ENCODE peak calls at places on chromosomes 4 and X, in ten cellular contexts. Y, Z, W, N, E, J, C, B, U and F are unnamed samples.

GRCh38 chr4:52372747-52373146 is 286.4 kb downstream of the USP46 start:
- DNase-seq in U (no peak), J (no peak), B (no peak), E (no peak), Y (no peak), N (no peak), C (no peak), W (no peak), Z (no peak), F (no peak)

GRCh38 chr4:137274404-137274803 is 257.9 kb downstream of the PCDH18 start:
- DNase-seq in U (no peak), E (no peak), B (no peak), J (peak; percentile 70), N (no peak), Z (no peak), C (peak; percentile 38), Y (no peak), W (no peak), F (no peak)

GRCh38 chr4:23401572-23401971 is 488.3 kb downstream of the PPARGC1A start:
- DNase-seq in Z (peak; percentile 54), B (no peak), N (no peak), Y (no peak), U (no peak), C (no peak), E (no peak), W (peak; percentile 26), J (no peak), F (no peak)

GRCh38 chr4:21948347-21949072 is at the start of gene KCNIP4:
- DNase-seq in N (peak; percentile 20), W (no peak), C (no peak), U (peak; percentile 52), Y (peak; percentile 69), J (peak; percentile 8), Z (no peak), B (no peak), E (no peak), F (peak; percentile 68)

GRCh38 chr4:76090241-76090691 is 15.8 kb downstream of the ART3 start:
- DNase-seq in W (no peak), Y (no peak), Z (peak; percentile 99), U (peak; percentile 7), B (peak; percentile 72), J (peak; percentile 91), C (peak; percentile 94), E (peak; percentile 74), N (no peak), F (peak; percentile 45)

GRCh38 chrX:109578916-109579315 is 42.3 kb downstream of the NXT2 start:
- DNase-seq in U (no peak), Z (no peak), B (no peak), N (no peak), Y (no peak), C (no peak), J (no peak), E (no peak), W (no peak), F (no peak)

GRCh38 chr4:157079441-157079840 is 3.5 kb downstream of the GLRB start:
- DNase-seq in N (no peak), W (no peak), B (no peak), E (no peak), Y (no peak), U (no peak), J (no peak), Z (no peak), C (no peak), F (peak; percentile 15)

GRCh38 chrX:3362956-3363355 is 16.5 kb upstream of the MXRA5 start:
- DNase-seq in N (no peak), J (no peak), Y (no peak), W (no peak), Z (peak; percentile 86), C (no peak), B (no peak), U (peak; percentile 16), E (no peak), F (no peak)

GRCh38 chrX:154431321-154431720 is 2.8 kb downstream of the ATP6AP1 start:
- DNase-seq in C (no peak), N (no peak), Z (no peak), E (no peak), U (no peak), B (no peak), J (no peak), Y (no peak), W (no peak), F (no peak)

GRCh38 chr4:94354474-94354896 is 11.8 kb upstream of the HPGDS start:
- DNase-seq in W (no peak), E (no peak), N (no peak), B (no peak), J (no peak), U (peak; percentile 26), C (no peak), Y (no peak), Z (no peak), F (no peak)

GRCh38 chr4:74327751-74328150 is 19.5 kb downstream of the EPGN start:
- DNase-seq in Z (peak; percentile 88), E (no peak), N (no peak), B (no peak), C (peak; percentile 29), Y (no peak), U (no peak), W (peak; percentile 69), J (peak; percentile 33), F (no peak)

GRCh38 chr4:28759064-28759463 is 1898.4 kb downstream of the STIM2 start:
- DNase-seq in B (no peak), E (no peak), N (no peak), U (no peak), C (peak; percentile 44), W (no peak), J (no peak), Z (no peak), Y (no peak), F (no peak)

GRCh38 chr4:98994474-98995182 is 893 bp upstream of the METAP1 start:
- DNase-seq in E (no peak), B (peak; percentile 25), Z (peak; percentile 29), U (no peak), Y (no peak), W (no peak), C (peak; percentile 8), J (peak; percentile 43), N (no peak), F (no peak)

GRCh38 chrX:36787787-36788186 is 220.4 kb upstream of the FAM47C start:
- DNase-seq in J (no peak), Y (no peak), U (no peak), C (no peak), W (no peak), B (no peak), N (no peak), Z (peak; percentile 19), E (no peak), F (no peak)

GRCh38 chr4:75769044-75769443 is 44.7 kb downstream of the USO1 start:
- DNase-seq in Z (no peak), N (no peak), B (peak; percentile 16), C (peak; percentile 33), Y (no peak), U (no peak), E (peak; percentile 4), W (no peak), J (peak; percentile 6), F (no peak)

GRCh38 chr4:112145820-112146813 is 863 bp downstream of the FAM241A start:
- DNase-seq in E (no peak), C (peak; percentile 24), U (peak; percentile 58), B (peak; percentile 36), Z (peak; percentile 58), J (peak; percentile 41), Y (peak; percentile 65), N (peak; percentile 28), W (peak; percentile 38), F (peak; percentile 73)

GRCh38 chr4:112142152-112142551 is 3.1 kb upstream of the FAM241A start:
- DNase-seq in W (no peak), U (no peak), E (no peak), N (no peak), J (no peak), Y (no peak), C (no peak), B (no peak), Z (no peak), F (no peak)

GRCh38 chr4:112147697-112148096 is 2.4 kb downstream of the FAM241A start:
- DNase-seq in W (no peak), N (no peak), Z (no peak), Y (no peak), J (peak; percentile 66), U (no peak), B (no peak), C (no peak), E (no peak), F (no peak)

GRCh38 chr4:112145326-112145819 is at the start of gene FAM241A:
- DNase-seq in Z (peak; percentile 49), W (peak; percentile 75), Y (peak; percentile 89), N (peak; percentile 73), J (peak; percentile 74), E (peak; percentile 18), C (peak; percentile 64), U (peak; percentile 90), B (peak; percentile 81), F (peak; percentile 96)

GRCh38 chr4:112144546-112145325 is 518 bp upstream of the FAM241A start:
- DNase-seq in J (no peak), Y (no peak), Z (no peak), N (no peak), C (no peak), U (no peak), E (no peak), B (no peak), W (no peak), F (no peak)
- H3K4me3 ChIP-seq in J (peak overlapping the region; percentile 40), Y (peak overlapping the region; percentile 81), Z (peak overlapping the region; percentile 86), N (peak overlapping the region; percentile 65), C (peak overlapping the region; percentile 47), U (no peak overlapping the region), E (no peak overlapping the region), B (peak overlapping the region; percentile 56), W (peak overlapping the region; percentile 99), F (peak overlapping the region; percentile 82)

GRCh38 chr4:152719856-152720556 is 40.2 kb upstream of the TMEM154 start:
- DNase-seq in B (no peak), C (no peak), U (no peak), E (no peak), N (no peak), Y (no peak), W (peak; percentile 30), J (peak; percentile 21), Z (peak; percentile 70), F (no peak)
- H3K4me3 ChIP-seq in B (peak overlapping the region; percentile 10), C (no peak overlapping the region), U (no peak overlapping the region), E (no peak overlapping the region), N (no peak overlapping the region), Y (no peak overlapping the region), W (peak overlapping the region; percentile 58), J (peak overlapping the region; percentile 37), Z (peak overlapping the region; percentile 32), F (no peak overlapping the region)

GRCh38 chr4:112280657-112281056 is 5.0 kb downstream of the TIFA start:
- DNase-seq in J (no peak), B (no peak), N (no peak), W (no peak), Z (no peak), U (no peak), E (no peak), C (no peak), Y (no peak), F (no peak)
- H3K4me3 ChIP-seq in J (no peak overlapping the region), B (no peak overlapping the region), N (no peak overlapping the region), W (no peak overlapping the region), Z (no peak overlapping the region), U (no peak overlapping the region), E (no peak overlapping the region), C (no peak overlapping the region), Y (no peak overlapping the region), F (no peak overlapping the region)

DNA sequence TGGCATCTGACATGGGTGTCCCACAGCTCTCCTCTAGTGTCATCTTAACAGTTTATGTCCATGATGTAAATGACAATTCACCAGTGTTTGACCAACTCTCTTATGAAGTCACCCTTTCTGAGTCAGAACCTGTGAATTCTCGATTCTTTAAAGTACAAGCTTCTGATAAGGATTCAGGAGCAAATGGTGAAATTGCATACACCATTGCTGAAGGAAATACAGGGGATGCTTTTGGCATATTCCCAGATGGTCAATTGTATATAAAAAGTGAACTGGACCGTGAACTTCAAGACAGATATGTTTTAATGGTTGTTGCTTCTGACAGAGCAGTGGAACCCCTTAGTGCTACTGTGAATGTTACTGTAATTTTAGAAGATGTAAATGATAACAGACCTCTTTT is 4.6 kb downstream of the FAT4 start:
- DNase-seq in Y (no peak), B (no peak), U (no peak), Z (no peak), N (no peak), C (peak; percentile 45), E (no peak), W (no peak), J (no peak), F (no peak)
- H3K4me3 ChIP-seq in Y (no peak overlapping the region), B (peak overlapping the region; percentile 94), U (no peak overlapping the region), Z (no peak overlapping the region), N (no peak overlapping the region), C (no peak overlapping the region), E (no peak overlapping the region), W (no peak overlapping the region), J (no peak overlapping the region), F (peak overlapping the region; percentile 12)